ENCODE peak calls at places on chromosome 10, in seven cellular contexts. B is IMR-90, M is fibroblast of lung, R is mammary epithelial cell, A is endothelial cell of umbilical vein, G is OCI-LY7, I is HepG2. F is an unnamed sample.

GRCh38 chr10:101780187-101780817 is 2.9 kb downstream of the NPM3 start:
- DNase-seq in B (no peak), M (no peak), R (no peak), A (no peak), G (peak), I (no peak), F (no peak)

GRCh38 chr10:86099542-86100334 is 266.9 kb downstream of the GRID1 start:
- DNase-seq in B (no peak), M (no peak), R (no peak), A (no peak), G (no peak), I (no peak), F (no peak)

GRCh38 chr10:46250898-46251856 is 35.6 kb upstream of the ANTXRL start:
- DNase-seq in B (no peak), M (no peak), R (no peak), A (no peak), G (no peak), I (no peak), F (no peak)

GRCh38 chr10:128254486-128254885 is 128.3 kb upstream of the MKI67 start:
- DNase-seq in B (no peak), M (no peak), R (peak), A (peak), G (no peak), I (no peak), F (no peak)

GRCh38 chr10:132960071-132960472 is 17.7 kb upstream of the CFAP46 start:
- DNase-seq in B (no peak), M (no peak), R (no peak), A (no peak), G (no peak), I (no peak), F (no peak)

GRCh38 chr10:11154809-11155208 is 137.1 kb downstream of the CELF2 start:
- DNase-seq in B (peak), M (peak), R (no peak), A (no peak), G (no peak), I (no peak), F (no peak)

GRCh38 chr10:52768114-52768532 is 4.5 kb downstream of the MBL2 start:
- DNase-seq in B (no peak), M (no peak), R (no peak), A (no peak), G (no peak), I (peak), F (no peak)

GRCh38 chr10:89219512-89220218 is 12.5 kb upstream of the CH25H start:
- DNase-seq in B (no peak), M (no peak), R (no peak), A (no peak), G (no peak), I (no peak), F (no peak)

GRCh38 chr10:75250934-75251333 is 15.2 kb upstream of the COMTD1 start:
- DNase-seq in B (no peak), M (no peak), R (peak), A (no peak), G (no peak), I (no peak), F (no peak)

GRCh38 chr10:71244638-71245419 is 32.5 kb downstream of the UNC5B start:
- DNase-seq in B (peak), M (peak), R (no peak), A (peak), G (no peak), I (no peak), F (no peak)

GRCh38 chr10:79048639-79049550 is 19.9 kb upstream of the ZMIZ1 start:
- DNase-seq in B (no peak), M (no peak), R (no peak), A (no peak), G (no peak), I (no peak), F (no peak)

GRCh38 chr10:109835257-109835656 is 88.1 kb downstream of the XPNPEP1 start:
- DNase-seq in B (no peak), M (no peak), R (no peak), A (peak), G (no peak), I (no peak), F (no peak)

GRCh38 chr10:102645388-102645740 is 1.1 kb downstream of the TRIM8 start:
- DNase-seq in B (peak), M (peak), R (no peak), A (peak), G (peak), I (peak), F (peak)

GRCh38 chr10:92778091-92778490 is 70.2 kb upstream of the EXOC6 start:
- DNase-seq in B (no peak), M (peak), R (no peak), A (no peak), G (no peak), I (no peak), F (no peak)

GRCh38 chr10:69663548-69663947 is 33.5 kb downstream of the FAM241B start:
- DNase-seq in B (no peak), M (no peak), R (no peak), A (no peak), G (no peak), I (no peak), F (peak)

GRCh38 chr10:58414270-58415041 is 29.2 kb downstream of the TFAM start:
- DNase-seq in B (peak), M (peak), R (peak), A (no peak), G (no peak), I (peak), F (no peak)

GRCh38 chr10:955820-956217 is 24.3 kb upstream of the LARP4B start:
- DNase-seq in B (no peak), M (no peak), R (no peak), A (no peak), G (no peak), I (no peak), F (no peak)

GRCh38 chr10:52783726-52784125 is 11.1 kb upstream of the MBL2 start:
- DNase-seq in B (no peak), M (no peak), R (peak), A (no peak), G (no peak), I (no peak), F (no peak)

GRCh38 chr10:3033925-3034324 is 33.4 kb upstream of the PFKP start:
- DNase-seq in B (no peak), M (no peak), R (no peak), A (no peak), G (no peak), I (no peak), F (no peak)

GRCh38 chr10:117532003-117532385 is 10.6 kb upstream of the EMX2 start:
- DNase-seq in B (no peak), M (no peak), R (no peak), A (no peak), G (no peak), I (no peak), F (no peak)

GRCh38 chr10:129922598-129923123 is 41.4 kb downstream of the EBF3 start:
- DNase-seq in B (no peak), M (no peak), R (no peak), A (no peak), G (no peak), I (no peak), F (no peak)

GRCh38 chr10:56298941-56299340 is 62.1 kb downstream of the ZWINT start:
- DNase-seq in B (no peak), M (no peak), R (no peak), A (no peak), G (no peak), I (no peak), F (no peak)

GRCh38 chr10:102738692-102739121 is 5.0 kb upstream of the WBP1L start:
- DNase-seq in B (no peak), M (no peak), R (no peak), A (peak), G (no peak), I (no peak), F (no peak)

GRCh38 chr10:44725404-44725803 is 185.7 kb upstream of the TMEM72 start:
- DNase-seq in B (peak), M (peak), R (no peak), A (no peak), G (peak), I (no peak), F (peak)

GRCh38 chr10:44733743-44734488 is 177.2 kb upstream of the TMEM72 start:
- DNase-seq in B (no peak), M (peak), R (no peak), A (no peak), G (no peak), I (no peak), F (no peak)

GRCh38 chr10:44731271-44731670 is 179.9 kb upstream of the TMEM72 start:
- DNase-seq in B (no peak), M (no peak), R (no peak), A (no peak), G (no peak), I (no peak), F (no peak)
- H2AFZ ChIP-seq in B (no peak), M (peak), R (no peak), A (no peak), G (no peak), I (no peak), F (no peak)

DNA sequence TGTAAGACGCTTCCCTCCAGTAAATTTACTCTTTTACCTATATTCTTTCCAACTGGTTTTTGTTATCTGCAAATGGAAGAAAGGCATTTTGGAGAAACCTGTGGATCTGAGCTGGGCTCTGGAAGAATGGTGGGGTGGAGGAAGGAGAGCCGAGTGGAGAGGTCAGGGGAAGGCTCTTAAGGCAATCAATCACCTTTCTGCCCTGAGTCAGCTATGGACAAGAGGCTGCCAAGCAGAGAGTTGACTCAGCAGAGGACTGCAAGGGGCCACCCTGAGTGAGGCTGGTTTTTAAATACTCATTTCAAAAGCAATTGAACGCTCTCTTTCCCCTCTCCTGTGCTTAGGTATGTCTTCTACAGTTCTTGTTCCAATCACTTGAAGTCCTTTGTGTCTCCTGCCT is 81.8 kb downstream of the SPAG6 start:
- DNase-seq in B (peak), M (peak), R (peak), A (peak), G (no peak), I (no peak), F (no peak)
- H2AFZ ChIP-seq in B (no peak), M (no peak), R (no peak), A (no peak), G (no peak), I (no peak), F (no peak)

GRCh38 chr10:76786673-76787072 is 850.9 kb downstream of the KCNMA1 start:
- DNase-seq in B (no peak), M (peak), R (no peak), A (no peak), G (no peak), I (no peak), F (no peak)

GRCh38 chr10:76779163-76779820 is 858.3 kb downstream of the KCNMA1 start:
- DNase-seq in B (peak), M (peak), R (no peak), A (no peak), G (no peak), I (no peak), F (no peak)

GRCh38 chr10:76779821-76780281 is 857.8 kb downstream of the KCNMA1 start:
- DNase-seq in B (no peak), M (no peak), R (no peak), A (no peak), G (no peak), I (no peak), F (no peak)

GRCh38 chr10:76788093-76788811 is 849.4 kb downstream of the KCNMA1 start:
- DNase-seq in B (no peak), M (no peak), R (no peak), A (no peak), G (no peak), I (no peak), F (no peak)

DNA sequence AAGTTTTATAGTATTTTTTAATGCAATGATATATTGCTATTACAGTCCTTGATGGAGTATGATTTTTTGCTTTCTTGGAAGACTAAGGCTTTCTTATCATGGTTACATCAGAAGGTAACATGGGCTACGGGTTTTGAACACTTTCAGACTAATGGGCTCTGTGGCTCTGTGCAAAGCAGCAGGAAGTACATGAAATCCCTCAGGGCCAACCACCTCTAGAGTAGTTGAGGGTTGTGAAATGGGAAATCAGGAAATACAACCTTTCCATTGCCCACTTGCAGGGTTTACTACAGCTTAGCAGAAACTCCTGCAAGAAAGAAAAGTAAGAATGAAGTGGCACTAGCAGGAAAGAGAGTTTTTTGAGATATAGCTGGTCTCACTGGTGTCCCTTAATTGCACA is 853.5 kb downstream of the KCNMA1 start:
- DNase-seq in B (no peak), M (no peak), R (no peak), A (no peak), G (no peak), I (no peak), F (no peak)
- H2AFZ ChIP-seq in B (no peak), M (no peak), R (no peak), A (no peak), G (no peak), I (no peak), F (no peak)

DNA sequence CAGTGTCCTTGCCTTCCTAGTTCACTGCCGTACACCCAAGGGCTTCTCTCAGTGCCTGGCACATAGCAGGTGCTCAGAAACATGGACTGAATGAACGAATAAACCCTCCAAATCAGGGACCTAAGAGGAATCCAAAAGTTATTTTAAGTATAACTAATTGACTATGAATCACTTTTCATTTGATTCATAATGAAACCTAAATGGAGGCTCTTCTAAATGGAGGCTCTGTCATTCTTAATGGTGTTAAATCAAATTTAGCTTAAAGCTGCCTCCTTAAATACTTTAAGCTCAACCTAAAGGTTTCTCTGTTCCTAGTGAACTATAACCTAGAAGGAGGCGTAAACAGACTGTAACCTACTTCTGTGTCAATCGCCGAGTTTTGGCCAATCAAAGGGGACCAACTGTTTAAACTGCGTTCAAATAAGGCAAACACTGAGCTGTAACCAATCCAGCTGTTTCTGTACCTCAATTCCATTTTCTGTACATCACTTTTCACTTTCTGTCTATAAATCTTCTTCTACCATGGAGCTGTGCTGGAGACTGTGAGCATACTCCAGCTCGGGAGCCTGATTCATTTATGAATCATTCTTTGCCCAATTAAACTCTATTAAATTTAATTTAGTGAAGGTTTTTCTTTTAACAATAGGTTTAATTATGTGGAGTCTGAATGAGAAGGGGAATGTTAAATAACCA is 11.0 kb downstream of the PYROXD2 start:
- DNase-seq in B (peak), M (peak), R (peak), A (no peak), G (no peak), I (no peak), F (no peak)
- H2AFZ ChIP-seq in B (no peak), M (no peak), R (no peak), A (no peak), G (no peak), I (no peak), F (no peak)

GRCh38 chr10:65213170-65213569 is 1692.0 kb downstream of the REEP3 start:
- DNase-seq in B (no peak), M (no peak), R (no peak), A (no peak), G (no peak), I (no peak), F (no peak)
- H2AFZ ChIP-seq in B (no peak), M (no peak), R (no peak), A (no peak), G (no peak), I (no peak), F (no peak)

DNA sequence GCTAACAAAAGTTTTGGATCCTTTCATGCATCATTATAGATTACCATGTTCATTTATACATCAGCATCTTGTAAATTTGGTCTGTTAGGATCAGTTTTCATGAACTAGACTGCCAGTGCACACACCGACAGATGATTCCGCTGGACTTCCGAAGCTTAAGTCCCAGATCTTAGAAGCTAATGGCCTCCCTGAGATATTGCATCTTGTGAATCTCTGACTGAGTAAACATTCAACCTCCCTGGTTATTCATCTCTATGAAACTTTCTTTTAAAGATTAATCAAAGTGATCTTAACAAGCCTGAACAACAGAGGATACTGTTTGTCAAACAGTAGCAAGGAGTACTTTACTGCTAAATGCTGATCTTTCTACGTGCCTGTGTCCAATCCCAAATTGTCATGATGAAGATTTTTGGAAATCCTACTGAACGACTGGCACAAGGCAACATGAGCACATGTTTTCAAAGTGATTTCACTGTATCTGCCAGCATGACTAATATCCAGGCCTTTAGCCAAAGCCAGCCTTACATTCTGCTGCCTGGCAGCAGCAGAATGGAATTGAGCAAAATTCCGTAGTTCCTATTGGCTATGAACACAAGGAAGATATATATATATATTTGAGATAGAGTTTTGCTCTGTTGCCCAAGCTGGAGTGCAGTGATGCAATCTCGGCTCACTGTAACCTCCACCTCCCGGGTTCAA is 91.3 kb upstream of the ANK3 start:
- DNase-seq in B (peak), M (peak), R (peak), A (peak), G (no peak), I (no peak), F (no peak)
- H2AFZ ChIP-seq in B (no peak), M (no peak), R (peak), A (no peak), G (no peak), I (no peak), F (no peak)

GRCh38 chr10:29007748-29008610 is 280.9 kb upstream of the LYZL1 start:
- DNase-seq in B (no peak), M (peak), R (no peak), A (no peak), G (no peak), I (peak), F (no peak)

GRCh38 chr10:29012926-29013554 is 275.8 kb upstream of the LYZL1 start:
- DNase-seq in B (peak), M (peak), R (no peak), A (no peak), G (no peak), I (no peak), F (no peak)

GRCh38 chr10:29007370-29007747 is 281.5 kb upstream of the LYZL1 start:
- DNase-seq in B (no peak), M (no peak), R (no peak), A (no peak), G (no peak), I (no peak), F (no peak)

GRCh38 chr10:29009464-29009863 is 279.4 kb upstream of the LYZL1 start:
- DNase-seq in B (no peak), M (no peak), R (no peak), A (no peak), G (no peak), I (no peak), F (no peak)

GRCh38 chr10:29011511-29011910 is 277.4 kb upstream of the LYZL1 start:
- DNase-seq in B (peak), M (peak), R (no peak), A (no peak), G (no peak), I (no peak), F (no peak)
- H2AFZ ChIP-seq in B (no peak), M (no peak), R (no peak), A (no peak), G (no peak), I (no peak), F (no peak)

GRCh38 chr10:90274721-90275468 is 573.5 kb downstream of the KIF20B start:
- DNase-seq in B (no peak), M (peak), R (peak), A (no peak), G (no peak), I (no peak), F (no peak)

DNA sequence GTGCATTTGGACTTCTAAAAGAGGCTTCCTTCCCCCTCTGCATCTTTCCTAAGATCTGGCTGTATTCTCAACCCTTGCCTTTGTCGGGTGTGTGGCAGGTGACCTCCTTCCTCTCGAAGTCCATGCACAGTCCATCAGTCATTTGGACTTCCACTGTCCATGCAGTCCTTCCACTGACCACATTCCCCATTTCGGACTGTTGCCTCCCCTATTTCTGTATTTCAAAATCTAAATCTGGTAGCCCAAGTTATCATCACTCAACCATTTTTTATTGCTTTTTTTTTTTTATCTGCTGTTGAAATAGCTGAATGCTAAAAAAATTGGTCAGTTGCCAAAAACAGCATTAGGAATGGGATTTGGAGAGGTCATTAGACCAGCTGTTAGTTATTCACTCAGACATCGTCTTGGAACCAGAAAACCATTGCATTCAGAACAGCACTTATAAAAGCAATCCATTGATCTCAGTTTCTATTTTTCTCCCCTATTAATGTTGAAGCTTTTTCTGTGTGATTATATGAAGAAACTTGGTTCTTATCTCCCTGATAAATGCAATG is 575.6 kb downstream of the KIF20B start:
- DNase-seq in B (no peak), M (peak), R (no peak), A (no peak), G (no peak), I (no peak), F (no peak)
- H2AFZ ChIP-seq in B (no peak), M (no peak), R (no peak), A (no peak), G (no peak), I (no peak), F (no peak)